ENCODE peak calls at places on chromosomes 3 and 15, in four cellular contexts. E is K562, H is HepG2, O is GM12878. N is an unnamed sample.

GRCh38 chr3:172537521-172538158 is 14.4 kb upstream of the TNFSF10 start:
- DNase-seq in E (no peak), H (no peak), O (no peak), N (no peak)

GRCh38 chr3:42489937-42490227 is 12.6 kb upstream of the VIPR1 start:
- DNase-seq in E (no peak), H (no peak), O (no peak), N (no peak)

GRCh38 chr3:8937064-8938020 is 25.9 kb downstream of the RAD18 start:
- DNase-seq in E (no peak), H (peak), O (no peak), N (no peak)

GRCh38 chr3:176663376-176663775 is 533.9 kb downstream of the TBL1XR1 start:
- DNase-seq in E (no peak), H (no peak), O (no peak), N (no peak)

GRCh38 chr3:129485681-129486056 is 42.8 kb upstream of the RHO start:
- DNase-seq in E (no peak), H (no peak), O (no peak), N (no peak)

GRCh38 chr3:14274537-14274936 is 95.9 kb downstream of the LSM3 start:
- DNase-seq in E (no peak), H (no peak), O (no peak), N (no peak)

GRCh38 chr3:100001514-100002270 is 112.6 kb downstream of the FILIP1L start:
- DNase-seq in E (no peak), H (no peak), O (no peak), N (no peak)

GRCh38 chr3:159669753-159670152 is 318.9 kb upstream of the IL12A start:
- DNase-seq in E (no peak), H (no peak), O (no peak), N (no peak)

GRCh38 chr3:37689645-37690356 is 171.9 kb upstream of the CTDSPL start:
- DNase-seq in E (no peak), H (no peak), O (no peak), N (no peak)

GRCh38 chr3:5296362-5296761 is 108.9 kb downstream of the EDEM1 start:
- DNase-seq in E (no peak), H (no peak), O (no peak), N (no peak)

GRCh38 chr15:72796515-72797337 is 13.2 kb upstream of the ADPGK start:
- DNase-seq in E (peak), H (no peak), O (no peak), N (peak)

GRCh38 chr15:77664428-77664827 is 31.7 kb upstream of the LINGO1 start:
- DNase-seq in E (no peak), H (no peak), O (no peak), N (no peak)

GRCh38 chr3:49158108-49158709 is 7.9 kb downstream of the CCDC71 start:
- DNase-seq in E (peak), H (peak), O (peak), N (peak)

GRCh38 chr15:40618906-40619305 is 24.9 kb downstream of the KNL1 start:
- DNase-seq in E (no peak), H (no peak), O (no peak), N (no peak)

GRCh38 chr3:78765671-78766485 is 1001.9 kb downstream of the ROBO1 start:
- DNase-seq in E (no peak), H (no peak), O (no peak), N (no peak)

GRCh38 chr15:69056365-69056764 is 41.9 kb downstream of the NOX5 start:
- DNase-seq in E (no peak), H (no peak), O (no peak), N (no peak)

GRCh38 chr3:119632829-119633228 is 27.6 kb downstream of the POPDC2 start:
- DNase-seq in E (no peak), H (no peak), O (no peak), N (no peak)

GRCh38 chr3:64327039-64327804 is 102.0 kb upstream of the PRICKLE2 start:
- DNase-seq in E (peak), H (no peak), O (no peak), N (no peak)

GRCh38 chr15:76987896-76988860 is 6.7 kb upstream of the PSTPIP1 start:
- DNase-seq in E (peak), H (no peak), O (peak), N (peak)

GRCh38 chr3:10272977-10273376 is 19.8 kb downstream of the GHRL start:
- DNase-seq in E (no peak), H (no peak), O (no peak), N (no peak)

GRCh38 chr3:170418422-170419300 is at the start of gene CLDN11:
- DNase-seq in E (peak), H (no peak), O (no peak), N (peak)

GRCh38 chr3:174169736-174170135 is 689.4 kb upstream of the NAALADL2 start:
- DNase-seq in E (no peak), H (no peak), O (no peak), N (no peak)

GRCh38 chr15:41894791-41895463 is 1.1 kb upstream of the SPTBN5 start:
- DNase-seq in E (peak), H (peak), O (peak), N (no peak)

GRCh38 chr3:159458010-159458409 is 530.6 kb upstream of the IL12A start:
- DNase-seq in E (no peak), H (no peak), O (no peak), N (peak)

GRCh38 chr3:52372822-52373504 is 56.8 kb downstream of the DNAH1 start:
- DNase-seq in E (peak), H (no peak), O (no peak), N (peak)

GRCh38 chr15:36591534-36592411 is 12.3 kb downstream of the CDIN1 start:
- DNase-seq in E (no peak), H (no peak), O (no peak), N (no peak)

GRCh38 chr3:55704521-55704920 is 217.4 kb upstream of the WNT5A start:
- DNase-seq in E (no peak), H (no peak), O (no peak), N (no peak)

GRCh38 chr3:96233679-96234078 is 580.7 kb upstream of the EPHA6 start:
- DNase-seq in E (no peak), H (no peak), O (no peak), N (no peak)

GRCh38 chr15:34018021-34018645 is 20.9 kb downstream of the AVEN start:
- DNase-seq in E (no peak), H (no peak), O (no peak), N (no peak)

GRCh38 chr3:38283810-38284775 is 2.0 kb downstream of the SLC22A14 start:
- DNase-seq in E (no peak), H (no peak), O (no peak), N (no peak)

GRCh38 chr3:56754753-56755365 is 46.9 kb downstream of the ARHGEF3 start:
- DNase-seq in E (no peak), H (no peak), O (peak), N (no peak)

GRCh38 chr3:13714251-13714916 is 165.5 kb downstream of the FBLN2 start:
- DNase-seq in E (no peak), H (no peak), O (no peak), N (no peak)

GRCh38 chr3:189292667-189293478 is 121.1 kb downstream of the TPRG1 start:
- DNase-seq in E (no peak), H (no peak), O (no peak), N (no peak)

GRCh38 chr3:13282528-13282985 is 137.6 kb downstream of the NUP210 start:
- DNase-seq in E (peak), H (no peak), O (no peak), N (peak)

GRCh38 chr3:128917291-128917690 is 37.9 kb downstream of the ACAD9 start:
- DNase-seq in E (no peak), H (no peak), O (no peak), N (no peak)

GRCh38 chr15:67911727-67912126 is 71.9 kb upstream of the RNU6-1 start:
- DNase-seq in E (no peak), H (no peak), O (peak), N (no peak)

GRCh38 chr15:31216210-31216911 is 110.3 kb upstream of the KLF13 start:
- DNase-seq in E (peak), H (peak), O (no peak), N (peak)
- TF ChIP-seq CREM in E (no peak), H (no peak), O (no peak), N (no peak)

GRCh38 chr15:79170256-79170664 is 79.7 kb upstream of the RASGRF1 start:
- DNase-seq in E (no peak), H (no peak), O (no peak), N (no peak)
- TF ChIP-seq CREM in E (no peak), H (no peak), O (no peak), N (no peak)

GRCh38 chr15:101801048-101801447 is 2.3 kb upstream of the OR4F6 start:
- DNase-seq in E (no peak), H (no peak), O (no peak), N (no peak)

GRCh38 chr15:101799665-101800064 is 3.6 kb upstream of the OR4F6 start:
- DNase-seq in E (no peak), H (no peak), O (no peak), N (no peak)

DNA sequence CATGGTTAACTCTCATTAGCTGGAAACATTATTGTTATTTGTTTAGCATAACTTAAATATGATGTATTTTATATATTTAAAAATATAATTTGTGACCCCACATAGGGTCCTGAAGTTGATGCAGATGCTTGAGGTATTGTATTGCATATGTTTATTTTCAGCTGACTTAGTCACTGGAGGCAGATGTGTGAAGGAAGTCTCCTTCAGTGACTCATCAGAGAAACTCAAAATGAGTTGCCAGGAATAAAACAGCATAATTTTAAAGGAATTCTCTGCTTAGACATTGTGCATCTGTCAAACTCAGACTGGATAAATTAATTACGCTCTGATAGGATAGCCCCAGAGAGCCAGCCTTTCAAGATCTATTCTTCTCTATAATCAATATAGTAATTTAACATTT is 7.9 kb upstream of the OR4F6 start:
- DNase-seq in E (no peak), H (no peak), O (no peak), N (no peak)
- TF ChIP-seq CREM in E (no peak), H (no peak), O (no peak), N (no peak)

GRCh38 chr15:59280855-59281254 is 74.2 kb downstream of the LDHAL6B start:
- DNase-seq in E (no peak), H (no peak), O (no peak), N (no peak)
- TF ChIP-seq CREM in E (no peak), H (no peak), O (no peak), N (no peak)